ENCODE peak calls at places on chromosomes 11 and 22, in seven cellular contexts. S is brain microvascular endothelial cell, Y is stomach, K is right lobe of liver, Z is breast epithelium, U is uterus, B is IMR-90. M is an unnamed sample.

GRCh38 chr11:61787928-61788491 is 4.4 kb downstream of the TMEM258 start:
- DNase-seq in S (peak; percentile 59), Y (peak; percentile 72), K (no peak), Z (no peak), U (peak; percentile 68), B (peak; percentile 61), M (no peak)

GRCh38 chr22:20657963-20658362 is 116.0 kb upstream of the SERPIND1 start:
- DNase-seq in S (no peak), Y (no peak), K (no peak), Z (no peak), U (no peak), B (no peak), M (no peak)

GRCh38 chr22:37566329-37566837 is 6.1 kb downstream of the CDC42EP1 start:
- DNase-seq in S (no peak), Y (no peak), K (no peak), Z (no peak), U (no peak), B (no peak), M (no peak)

GRCh38 chr11:128247235-128247594 is 340.1 kb downstream of the ETS1 start:
- DNase-seq in S (no peak), Y (no peak), K (no peak), Z (no peak), U (peak; percentile 31), B (no peak), M (peak; percentile 44)

GRCh38 chr11:101441747-101442146 is 142.1 kb downstream of the TRPC6 start:
- DNase-seq in S (peak; percentile 50), Y (peak; percentile 88), K (peak; percentile 68), Z (peak; percentile 73), U (no peak), B (no peak), M (no peak)

GRCh38 chr22:46121079-46121478 is 29.2 kb upstream of the PPARA start:
- DNase-seq in S (no peak), Y (no peak), K (no peak), Z (no peak), U (no peak), B (no peak), M (no peak)

GRCh38 chr11:126415128-126415527 is 59.6 kb downstream of the ST3GAL4 start:
- DNase-seq in S (no peak), Y (peak; percentile 60), K (no peak), Z (peak; percentile 67), U (peak; percentile 90), B (peak; percentile 69), M (peak; percentile 87)

GRCh38 chr22:31099386-31099785 is 8.0 kb downstream of the SELENOM start:
- DNase-seq in S (no peak), Y (no peak), K (no peak), Z (no peak), U (no peak), B (peak; percentile 40), M (no peak)

GRCh38 chr11:43825217-43825816 is 55.3 kb upstream of the ALKBH3 start:
- DNase-seq in S (peak; percentile 27), Y (no peak), K (no peak), Z (no peak), U (no peak), B (peak; percentile 35), M (peak; percentile 25)

GRCh38 chr22:46043816-46044717 is 67.1 kb upstream of the WNT7B start:
- DNase-seq in S (no peak), Y (peak; percentile 54), K (no peak), Z (peak; percentile 79), U (peak; percentile 63), B (no peak), M (no peak)

GRCh38 chr11:131693756-131694155 is 323.3 kb downstream of the NTM start:
- DNase-seq in S (no peak), Y (no peak), K (no peak), Z (no peak), U (no peak), B (no peak), M (no peak)
- H3K27me3 ChIP-seq in S (no peaks in the 10 kb centered on the region), Y (peaks cover 79% of the 10 kb centered on the region), K (no peaks in the 10 kb centered on the region), Z (peaks cover 43% of the 10 kb centered on the region), U (no peaks in the 10 kb centered on the region), B (no peaks in the 10 kb centered on the region), M (peaks cover 16% of the 10 kb centered on the region)

DNA sequence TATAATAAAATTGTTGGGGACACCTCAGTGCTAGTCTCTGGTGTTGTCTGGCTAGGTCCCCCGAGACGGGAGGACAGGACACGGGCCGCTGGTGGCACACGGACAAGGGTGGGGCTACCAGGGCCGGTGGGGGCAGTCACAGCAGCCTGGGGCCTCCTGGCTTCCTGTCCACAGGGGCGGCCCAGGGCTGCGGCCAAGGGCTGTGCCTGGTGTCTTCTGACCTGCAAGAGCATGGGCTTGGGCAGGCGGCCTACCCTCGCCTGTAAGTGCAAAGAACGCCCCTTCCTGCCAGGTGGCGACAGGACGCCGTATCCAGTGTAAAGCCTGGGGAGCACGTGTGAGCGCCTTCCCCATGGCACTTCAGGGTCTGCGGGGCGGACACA is 3.6 kb downstream of the LRFN4 start:
- DNase-seq in S (no peak), Y (no peak), K (peak; percentile 55), Z (no peak), U (no peak), B (no peak), M (no peak)
- TF ChIP-seq CTCF in S (no peak), Y (no peak), K (no peak), Z (no peak), U (no peak), B (no peak), M (no peak)

GRCh38 chr11:65530157-65530496 is 5.2 kb downstream of the SCYL1 start:
- DNase-seq in S (no peak), Y (no peak), K (no peak), Z (no peak), U (no peak), B (no peak), M (no peak)
- H3K27ac ChIP-seq in S (no peak overlapping the region), Y (no peak overlapping the region), K (no peak overlapping the region), Z (no peak overlapping the region), U (no peak overlapping the region), B (no peak overlapping the region), M (peak overlapping the region; percentile 27)

GRCh38 chr22:39237276-39238123 is 7.3 kb downstream of the PDGFB start:
- DNase-seq in S (no peak), Y (peak; percentile 54), K (no peak), Z (no peak), U (no peak), B (no peak), M (no peak)
- H3K27me3 ChIP-seq in S (peaks cover 10% of the 10 kb centered on the region), Y (peaks cover 81% of the 10 kb centered on the region), K (no peaks in the 10 kb centered on the region), Z (no peaks in the 10 kb centered on the region), U (no peaks in the 10 kb centered on the region), B (peaks cover 20% of the 10 kb centered on the region), M (no peaks in the 10 kb centered on the region)

GRCh38 chr11:108663154-108663877 is 1.6 kb upstream of the DDX10 start:
- DNase-seq in S (no peak), Y (no peak), K (no peak), Z (no peak), U (no peak), B (no peak), M (no peak)

GRCh38 chr11:108666373-108666772 is 1.5 kb downstream of the DDX10 start:
- DNase-seq in S (no peak), Y (no peak), K (no peak), Z (no peak), U (no peak), B (no peak), M (no peak)

GRCh38 chr11:108662700-108663099 is 2.2 kb upstream of the DDX10 start:
- DNase-seq in S (no peak), Y (no peak), K (no peak), Z (no peak), U (no peak), B (no peak), M (no peak)

GRCh38 chr11:108664241-108664640 is 628 bp upstream of the DDX10 start:
- DNase-seq in S (no peak), Y (no peak), K (no peak), Z (no peak), U (peak; percentile 19), B (no peak), M (no peak)

DNA sequence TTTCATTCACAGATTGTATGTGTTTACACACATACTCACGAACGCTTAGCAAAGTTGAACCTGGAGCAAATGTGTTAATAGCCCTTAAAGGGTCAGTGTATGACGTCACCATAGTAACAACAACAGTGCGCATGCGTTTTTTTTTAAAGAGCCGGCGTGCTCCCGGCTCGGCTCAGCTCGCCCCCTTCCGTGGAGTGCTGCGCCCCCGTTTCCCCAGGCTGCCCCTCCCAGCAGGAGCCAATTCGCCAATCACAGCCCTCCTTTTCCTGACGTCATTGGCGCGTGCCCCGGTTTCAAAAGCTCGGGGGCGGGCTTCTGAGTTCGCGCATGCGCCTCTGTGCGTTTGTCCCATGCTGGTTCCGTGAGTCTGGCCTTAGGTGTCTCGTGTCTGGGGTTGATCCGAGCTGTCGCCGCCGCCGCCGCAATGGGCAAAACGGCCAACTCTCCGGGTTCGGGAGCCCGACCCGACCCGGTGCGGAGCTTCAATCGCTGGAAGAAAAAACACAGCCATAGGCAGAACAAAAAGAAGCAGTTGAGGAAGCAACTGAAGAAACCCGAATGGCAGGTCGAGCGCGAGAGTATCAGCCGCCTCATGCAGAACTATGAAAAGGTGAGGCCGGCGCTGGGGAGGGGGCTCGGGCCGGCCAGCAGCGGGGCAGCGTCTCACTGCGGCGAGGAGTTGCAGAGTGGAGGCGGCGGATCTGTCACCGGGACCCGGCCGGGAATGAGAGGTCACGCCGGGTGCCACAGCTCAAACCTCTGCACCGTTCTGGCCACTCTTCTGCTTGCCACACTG is at the start of gene DDX10:
- DNase-seq in S (peak; percentile 97), Y (peak; percentile 99), K (peak; percentile 98), Z (peak; percentile 96), U (peak; percentile 99), B (peak; percentile 98), M (peak; percentile 99)
- TF ChIP-seq CTCF in S (peak; percentile 27), Y (no peak), K (no peak), Z (no peak), U (peak; percentile 25), B (peak; percentile 15), M (peak; percentile 47)

GRCh38 chr11:95364324-95365295 is 133.6 kb upstream of the SESN3 start:
- DNase-seq in S (peak; percentile 19), Y (no peak), K (no peak), Z (no peak), U (no peak), B (no peak), M (no peak)
- H3K27ac ChIP-seq in S (no peak overlapping the region), Y (no peak overlapping the region), K (no peak overlapping the region), Z (no peak overlapping the region), U (no peak overlapping the region), B (no peak overlapping the region), M (no peak overlapping the region)